ENCODE peak calls at places on chromosomes 16 and 17, in ten cellular contexts. T is activated B cell treated with CpG ODN at 0.5 μM for 24 hours, P is BJ, U is tibial artery, Q is heart right ventricle, W is psoas muscle, V is GM13977, X is WTC11, M is ascending aorta, N is AG10803. O is an unnamed sample.

GRCh38 chr16:84795338-84796053 is 24.3 kb upstream of the CRISPLD2 start:
- DNase-seq in T (no peak), P (peak), U (peak), Q (peak), W (peak), V (no peak), X (no peak), M (no peak), N (peak), O (no peak)

GRCh38 chr17:82932146-82933005 is 92.6 kb upstream of the ZNF750 start:
- DNase-seq in T (no peak), P (no peak), U (no peak), Q (no peak), W (peak), V (no peak), X (peak), M (no peak), N (peak), O (no peak)

GRCh38 chr17:59851431-59852375 is 41.0 kb downstream of the TUBD1 start:
- DNase-seq in T (no peak), P (peak), U (peak), Q (no peak), W (no peak), V (no peak), X (no peak), M (no peak), N (peak), O (no peak)

GRCh38 chr16:21611546-21612384 is 12.4 kb downstream of the METTL9 start:
- DNase-seq in T (no peak), P (no peak), U (no peak), Q (no peak), W (no peak), V (no peak), X (no peak), M (no peak), N (peak), O (no peak)

GRCh38 chr17:4498461-4499397 is at the start of gene SPNS2:
- DNase-seq in T (peak), P (no peak), U (peak), Q (peak), W (peak), V (peak), X (peak), M (no peak), N (peak), O (peak)

GRCh38 chr16:87227651-87228015 is 89.6 kb downstream of the C16orf95 start:
- DNase-seq in T (no peak), P (no peak), U (no peak), Q (peak), W (no peak), V (no peak), X (no peak), M (no peak), N (no peak), O (no peak)

GRCh38 chr17:1491406-1492248 is 859 bp downstream of the MYO1C start:
- DNase-seq in T (peak), P (no peak), U (peak), Q (peak), W (peak), V (peak), X (peak), M (no peak), N (peak), O (peak)

GRCh38 chr16:78437352-78437968 is 338.0 kb downstream of the WWOX start:
- DNase-seq in T (no peak), P (no peak), U (no peak), Q (no peak), W (no peak), V (peak), X (peak), M (no peak), N (peak), O (no peak)

GRCh38 chr16:11161974-11162373 is 94.0 kb downstream of the SOCS1 start:
- DNase-seq in T (no peak), P (no peak), U (no peak), Q (no peak), W (peak), V (no peak), X (no peak), M (no peak), N (no peak), O (no peak)

GRCh38 chr16:8868272-8869211 is at the start of gene CARHSP1:
- DNase-seq in T (peak), P (peak), U (peak), Q (peak), W (peak), V (peak), X (peak), M (peak), N (peak), O (peak)

GRCh38 chr17:11618861-11619566 is 20.7 kb downstream of the DNAH9 start:
- DNase-seq in T (no peak), P (no peak), U (no peak), Q (no peak), W (no peak), V (no peak), X (no peak), M (no peak), N (no peak), O (no peak)

GRCh38 chr17:40560592-40561293 is 4.5 kb downstream of the CCR7 start:
- DNase-seq in T (peak), P (no peak), U (no peak), Q (no peak), W (peak), V (peak), X (peak), M (no peak), N (peak), O (peak)
- TF ChIP-seq CTCF in T (no peak), P (no peak), U (no peak), Q (no peak), W (no peak), V (no peak), X (no peak), M (no peak), N (no peak), O (peak)

DNA sequence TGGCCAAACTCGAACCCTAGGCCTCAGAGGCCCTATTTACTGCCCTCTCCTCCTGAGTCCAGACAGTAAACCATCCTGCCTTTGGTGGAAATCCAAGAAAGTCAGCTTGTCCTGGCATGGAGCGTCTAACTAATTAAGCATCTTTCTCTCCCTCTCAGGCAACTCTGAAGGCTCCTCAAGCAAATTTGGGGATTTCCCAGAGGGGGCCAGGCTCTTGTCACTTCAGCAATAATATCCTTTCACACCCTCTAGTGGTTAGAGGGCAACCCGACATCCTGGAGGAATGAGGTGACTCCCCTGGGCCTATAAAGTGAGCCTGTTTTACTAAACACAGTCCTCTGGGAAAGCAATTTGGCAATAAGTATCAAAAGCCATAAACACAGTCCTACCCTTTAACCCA is 60.4 kb downstream of the NOG start:
- DNase-seq in T (no peak), P (no peak), U (no peak), Q (no peak), W (no peak), V (peak), X (peak), M (no peak), N (peak), O (no peak)
- TF ChIP-seq CTCF in T (no peak), P (peak), U (no peak), Q (peak), W (peak), V (peak), X (peak), M (no peak), N (peak), O (no peak)

GRCh38 chr17:65668211-65668610 is 106.8 kb upstream of the AXIN2 start:
- DNase-seq in T (no peak), P (no peak), U (no peak), Q (no peak), W (no peak), V (no peak), X (no peak), M (no peak), N (no peak), O (no peak)
- TF ChIP-seq CTCF in T (no peak), P (no peak), U (no peak), Q (no peak), W (no peak), V (no peak), X (no peak), M (no peak), N (no peak), O (no peak)

GRCh38 chr16:57146735-57147134 is 39.1 kb downstream of the PSME3IP1 start:
- DNase-seq in T (no peak), P (no peak), U (no peak), Q (no peak), W (no peak), V (no peak), X (peak), M (no peak), N (no peak), O (no peak)
- TF ChIP-seq CTCF in T (no peak), P (peak), U (no peak), Q (no peak), W (no peak), V (no peak), X (peak), M (no peak), N (peak), O (no peak)

DNA sequence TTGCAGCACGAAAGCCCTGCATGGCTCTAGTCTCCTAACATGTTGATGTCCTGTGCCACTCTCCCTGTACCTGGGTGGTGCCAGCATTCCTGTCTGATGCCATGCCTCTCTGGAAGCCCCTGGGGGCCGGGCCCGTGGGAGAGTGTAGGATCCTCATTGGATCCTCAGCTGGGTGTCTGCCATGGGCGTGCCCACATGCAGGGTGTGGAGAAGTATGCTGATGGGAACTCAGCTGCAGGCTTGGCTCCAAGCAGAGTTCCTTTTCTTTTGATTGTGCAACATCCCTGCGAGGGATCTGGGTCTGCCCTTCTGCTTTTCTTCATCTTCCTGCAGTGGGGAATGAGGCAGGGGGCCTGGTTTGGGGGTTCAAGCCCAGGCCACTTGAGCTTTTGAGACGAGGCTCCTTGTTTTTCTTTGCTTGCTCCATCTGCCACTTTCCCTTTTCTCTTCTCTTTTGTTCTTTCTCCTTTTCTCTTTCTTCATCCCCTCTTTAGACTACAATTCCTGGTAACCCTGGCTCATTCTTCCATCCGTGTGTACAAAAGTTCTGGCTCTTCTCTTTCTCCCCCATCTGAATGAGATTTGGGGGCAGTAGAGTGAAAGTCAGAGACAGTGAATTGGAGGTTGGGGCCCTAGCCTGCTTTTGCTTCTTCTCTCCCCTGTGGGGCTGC is 32.9 kb downstream of the KSR1 start:
- DNase-seq in T (no peak), P (peak), U (peak), Q (peak), W (peak), V (no peak), X (no peak), M (peak), N (peak), O (no peak)
- TF ChIP-seq CTCF in T (no peak), P (no peak), U (no peak), Q (no peak), W (no peak), V (no peak), X (no peak), M (no peak), N (no peak), O (no peak)

GRCh38 chr16:1537763-1538289 is 4.4 kb downstream of the TMEM204 start:
- DNase-seq in T (no peak), P (no peak), U (no peak), Q (peak), W (peak), V (no peak), X (no peak), M (no peak), N (no peak), O (no peak)

GRCh38 chr16:1540556-1540855 is 7.0 kb downstream of the TMEM204 start:
- DNase-seq in T (no peak), P (no peak), U (no peak), Q (no peak), W (no peak), V (no peak), X (no peak), M (no peak), N (no peak), O (no peak)

GRCh38 chr16:1541293-1542165 is 8.1 kb downstream of the TMEM204 start:
- DNase-seq in T (no peak), P (no peak), U (no peak), Q (no peak), W (no peak), V (no peak), X (no peak), M (no peak), N (no peak), O (no peak)

GRCh38 chr16:1538804-1539520 is 5.5 kb downstream of the TMEM204 start:
- DNase-seq in T (no peak), P (no peak), U (no peak), Q (peak), W (peak), V (peak), X (peak), M (no peak), N (no peak), O (no peak)

DNA sequence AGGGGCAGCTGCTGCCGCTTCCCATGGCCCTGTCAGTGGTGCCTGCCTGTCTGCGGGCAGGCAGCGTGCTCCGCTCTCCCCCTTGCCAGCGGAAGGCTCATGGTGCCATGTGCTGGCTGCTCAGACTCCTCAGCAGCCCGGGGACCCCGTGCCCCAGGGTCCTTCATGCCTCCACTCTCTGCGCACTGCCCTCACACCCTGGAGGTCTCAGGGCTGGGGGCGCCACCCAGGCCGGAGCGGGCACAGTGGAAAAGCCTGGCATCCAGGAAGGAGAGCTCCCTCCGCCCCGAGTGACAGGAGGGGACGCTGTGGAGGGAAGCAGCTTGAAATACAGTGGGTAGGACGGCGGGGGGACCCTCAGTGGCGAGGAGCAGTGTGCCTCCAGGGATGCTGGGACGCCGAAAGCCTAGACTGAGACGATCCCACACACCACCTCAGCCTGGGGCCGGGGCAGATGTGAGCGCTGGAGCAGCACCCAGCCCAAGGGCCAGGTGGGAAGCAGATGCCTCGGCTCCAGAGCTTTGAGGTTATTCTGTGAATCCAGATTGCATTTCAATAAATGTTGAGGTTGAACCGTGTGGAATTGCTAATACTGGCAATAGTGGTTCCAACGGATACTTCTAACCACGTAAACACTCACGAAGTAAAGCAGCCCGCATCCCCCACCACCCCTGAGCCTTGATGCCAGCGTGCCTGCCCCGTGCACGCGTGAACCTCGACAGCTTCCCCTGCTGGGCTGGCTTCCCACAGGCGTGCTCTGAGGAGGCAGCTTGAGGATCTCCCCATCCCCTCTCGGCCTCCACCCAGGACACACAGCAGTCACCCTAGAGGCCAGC is 6.5 kb downstream of the TMEM204 start:
- DNase-seq in T (no peak), P (no peak), U (no peak), Q (no peak), W (peak), V (no peak), X (no peak), M (no peak), N (no peak), O (no peak)
- TF ChIP-seq CTCF in T (no peak), P (no peak), U (no peak), Q (no peak), W (no peak), V (no peak), X (no peak), M (no peak), N (no peak), O (no peak)

GRCh38 chr16:74625500-74626350 is 18.8 kb upstream of the GLG1 start:
- DNase-seq in T (no peak), P (no peak), U (no peak), Q (no peak), W (no peak), V (no peak), X (no peak), M (no peak), N (no peak), O (no peak)
- TF ChIP-seq CTCF in T (no peak), P (no peak), U (no peak), Q (no peak), W (no peak), V (no peak), X (no peak), M (no peak), N (no peak), O (no peak)